ENCODE peak calls at places on chromosomes 2 and 18, in five cellular contexts. Q, U, E, H and M are unnamed samples.
A peak's percentile ranks its signal among the peaks of the same experiment; 100 is the strongest.

GRCh38 chr18:29123706-29124530 is 947.0 kb upstream of the CDH2 start:
- DNase-seq in E (no peak), Q (no peak), H (no peak), U (no peak), M (peak; percentile 3)

GRCh38 chr2:239932881-239933735 is 92.0 kb downstream of the NDUFA10 start:
- DNase-seq in Q (no peak), E (no peak), U (no peak), H (no peak), M (no peak)

GRCh38 chr2:45938649-45939511 is 287.4 kb downstream of the PRKCE start:
- DNase-seq in E (peak; percentile 96), H (peak; percentile 88), U (peak; percentile 92), Q (peak; percentile 97), M (peak; percentile 99)

GRCh38 chr18:42113529-42114191 is 158.6 kb downstream of the PIK3C3 start:
- DNase-seq in H (no peak), E (peak; percentile 52), Q (peak; percentile 39), U (no peak), M (peak; percentile 53)

GRCh38 chr2:25594991-25595390 is 78.4 kb downstream of the DTNB start:
- DNase-seq in Q (no peak), E (no peak), U (no peak), H (no peak), M (no peak)

GRCh38 chr2:35708411-35708810 is 647.2 kb upstream of the CRIM1 start:
- DNase-seq in U (no peak), E (no peak), Q (no peak), H (no peak), M (no peak)

GRCh38 chr2:225806105-225806504 is 406.6 kb downstream of the NYAP2 start:
- DNase-seq in U (no peak), E (peak; percentile 6), H (no peak), Q (peak; percentile 42), M (no peak)

GRCh38 chr2:74864728-74865722 is 31.1 kb downstream of the HK2 start:
- DNase-seq in E (peak; percentile 80), H (no peak), U (peak; percentile 54), Q (peak; percentile 70), M (peak; percentile 65)

GRCh38 chr2:12615509-12615908 is 101.2 kb upstream of the TRIB2 start:
- DNase-seq in E (no peak), H (no peak), Q (no peak), U (no peak), M (no peak)

GRCh38 chr2:160221391-160222276 is 21.6 kb upstream of the ITGB6 start:
- DNase-seq in U (no peak), Q (peak; percentile 64), E (peak; percentile 73), H (peak; percentile 85), M (peak; percentile 89)

GRCh38 chr2:10721344-10722251 is at the start of gene ATP6V1C2:
- DNase-seq in E (no peak), H (peak; percentile 73), U (no peak), Q (no peak), M (peak; percentile 26)

GRCh38 chr2:122077114-122077513 is 321.7 kb downstream of the TSN start:
- DNase-seq in H (no peak), E (no peak), U (no peak), Q (no peak), M (no peak)

GRCh38 chr2:217604527-217605279 is 398.1 kb downstream of the TNS1 start:
- DNase-seq in Q (no peak), H (no peak), U (no peak), E (no peak), M (no peak)

GRCh38 chr2:195710407-195710806 is 53.4 kb downstream of the SLC39A10 start:
- DNase-seq in H (no peak), Q (peak; percentile 96), E (peak; percentile 75), U (no peak), M (peak; percentile 66)

GRCh38 chr2:61978522-61978921 is 73.0 kb downstream of the COMMD1 start:
- DNase-seq in U (no peak), E (no peak), Q (no peak), H (no peak), M (no peak)

GRCh38 chr2:157596992-157597681 is 31.5 kb downstream of the ACVR1C start:
- DNase-seq in U (no peak), H (no peak), Q (peak; percentile 1), E (peak; percentile 12), M (peak; percentile 55)

GRCh38 chr2:229610871-229611270 is 103.5 kb downstream of the DNER start:
- DNase-seq in E (peak; percentile 84), U (no peak), Q (peak; percentile 51), H (no peak), M (no peak)

GRCh38 chr2:189407944-189408209 is 33.4 kb upstream of the WDR75 start:
- DNase-seq in E (no peak), H (no peak), U (no peak), Q (no peak), M (no peak)

GRCh38 chr2:62456721-62457539 is 49.1 kb downstream of the TMEM17 start:
- DNase-seq in H (peak; percentile 76), Q (peak; percentile 78), E (peak; percentile 74), U (no peak), M (peak; percentile 79)

GRCh38 chr2:17574406-17575073 is 34.0 kb downstream of the VSNL1 start:
- DNase-seq in H (no peak), Q (no peak), E (peak; percentile 24), U (no peak), M (no peak)

GRCh38 chr2:105775809-105776559 is 31.3 kb downstream of the NCK2 start:
- DNase-seq in U (no peak), H (no peak), E (no peak), Q (no peak), M (no peak)

GRCh38 chr18:62953663-62954062 is 238.3 kb downstream of the PHLPP1 start:
- DNase-seq in U (no peak), H (no peak), E (no peak), Q (no peak), M (no peak)

GRCh38 chr2:119174216-119174992 is 15.9 kb upstream of the C1QL2 start:
- DNase-seq in E (no peak), Q (no peak), H (peak; percentile 51), U (peak; percentile 41), M (peak; percentile 54)

GRCh38 chr2:179097131-179097530 is 47.2 kb upstream of the CCDC141 start:
- DNase-seq in U (no peak), H (no peak), E (no peak), Q (no peak), M (no peak)

GRCh38 chr2:188193230-188193629 is 98.4 kb upstream of the GULP1 start:
- DNase-seq in H (no peak), E (peak; percentile 33), U (no peak), Q (peak; percentile 4), M (no peak)

GRCh38 chr18:21593540-21594257 is 6.8 kb downstream of the ESCO1 start:
- DNase-seq in Q (no peak), U (no peak), H (no peak), E (no peak), M (no peak)

GRCh38 chr2:45554073-45554742 is 56.9 kb downstream of the SRBD1 start:
- DNase-seq in H (no peak), E (peak; percentile 84), U (no peak), Q (peak; percentile 62), M (peak; percentile 67)

GRCh38 chr18:10927290-10927979 is 221.9 kb downstream of the PIEZO2 start:
- DNase-seq in H (no peak), U (no peak), Q (peak; percentile 89), E (peak; percentile 89), M (peak; percentile 84)
- H3K9ac ChIP-seq in H (no peak overlapping the region), U (no peak overlapping the region), Q (no peak overlapping the region), E (no peak overlapping the region), M (peak overlapping the region; percentile 71)

GRCh38 chr18:74152270-74152669 is 3.9 kb downstream of the TIMM21 start:
- DNase-seq in E (no peak), H (no peak), U (no peak), Q (no peak), M (no peak)

GRCh38 chr18:74155276-74155675 is 7.0 kb downstream of the TIMM21 start:
- DNase-seq in Q (peak; percentile 64), U (no peak), H (no peak), E (peak; percentile 17), M (no peak)

GRCh38 chr18:74153793-74154192 is 5.5 kb downstream of the TIMM21 start:
- DNase-seq in E (peak; percentile 16), U (no peak), Q (no peak), H (no peak), M (no peak)

GRCh38 chr18:74152906-74153305 is 4.6 kb downstream of the TIMM21 start:
- DNase-seq in Q (no peak), E (no peak), H (no peak), U (no peak), M (no peak)

DNA sequence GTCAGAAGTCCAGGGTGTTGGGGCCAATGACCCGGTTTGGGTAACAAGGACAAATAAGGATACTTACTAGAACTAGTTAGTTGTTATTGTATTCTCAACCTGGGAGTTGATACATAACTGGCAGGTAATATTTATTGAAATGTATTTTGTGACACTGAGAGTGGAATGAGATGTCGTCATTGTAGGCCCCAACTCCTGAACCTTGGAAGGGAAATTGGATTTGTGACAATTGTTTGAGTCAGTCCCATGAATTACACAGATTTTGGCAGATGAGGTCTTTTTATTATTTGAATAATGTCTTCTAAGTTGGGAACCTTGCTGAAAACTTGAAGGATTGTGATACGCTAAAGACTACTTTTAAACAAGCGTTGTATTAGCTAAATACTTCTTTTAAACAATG is 5.1 kb downstream of the TIMM21 start:
- DNase-seq in U (no peak), Q (no peak), E (peak; percentile 26), H (no peak), M (peak; percentile 12)
- H3K27me3 ChIP-seq in U (no peaks in the 10 kb centered on the region), Q (no peaks in the 10 kb centered on the region), E (no peaks in the 10 kb centered on the region), H (no peaks in the 10 kb centered on the region), M (no peaks in the 10 kb centered on the region)

GRCh38 chr18:712401-713134 is at the start of gene ENOSF1:
- DNase-seq in U (peak; percentile 54), Q (peak; percentile 58), E (peak; percentile 75), H (peak; percentile 92), M (peak; percentile 91)

GRCh38 chr18:709771-710170 is 2.7 kb downstream of the ENOSF1 start:
- DNase-seq in Q (no peak), E (no peak), H (no peak), U (no peak), M (no peak)

GRCh38 chr18:711693-712400 is 583 bp downstream of the ENOSF1 start:
- DNase-seq in H (peak; percentile 85), E (peak; percentile 76), U (peak; percentile 57), Q (peak; percentile 88), M (peak; percentile 95)

GRCh38 chr18:711330-711692 is 1.1 kb downstream of the ENOSF1 start:
- DNase-seq in U (no peak), H (no peak), E (no peak), Q (no peak), M (no peak)

GRCh38 chr18:710418-711300 is 1.8 kb downstream of the ENOSF1 start:
- DNase-seq in H (no peak), E (no peak), Q (no peak), U (no peak), M (no peak)
- H3K9ac ChIP-seq in H (peak overlapping the region; percentile 86), E (no peak overlapping the region), Q (no peak overlapping the region), U (peak overlapping the region; percentile 95), M (peak overlapping the region; percentile 95)

DNA sequence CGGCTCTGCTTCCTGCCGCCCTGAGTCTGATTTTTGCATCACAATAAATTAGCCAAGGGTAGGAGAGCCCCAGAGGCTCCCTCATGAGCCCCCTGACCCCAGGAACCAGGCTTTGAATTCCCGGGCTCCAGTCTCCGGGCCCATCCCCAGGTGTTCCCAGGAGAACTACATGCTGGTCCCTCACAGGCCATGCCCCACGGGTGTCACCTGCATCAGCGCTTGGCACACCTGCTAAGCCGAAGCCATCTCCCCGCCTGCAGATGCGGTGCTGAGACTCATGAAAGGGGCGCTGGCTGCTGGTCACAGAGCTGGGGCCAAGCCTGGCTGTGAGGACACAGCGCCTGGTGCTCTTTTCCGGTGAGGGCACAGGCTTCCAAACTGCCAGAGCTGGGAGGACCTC is 89.0 kb downstream of the INHBB start:
- DNase-seq in H (peak; percentile 14), U (no peak), Q (no peak), E (no peak), M (no peak)
- H3K27me3 ChIP-seq in H (no peaks in the 10 kb centered on the region), U (no peaks in the 10 kb centered on the region), Q (peaks cover 65% of the 10 kb centered on the region), E (peaks cover 7% of the 10 kb centered on the region), M (no peaks in the 10 kb centered on the region)